ENCODE peak calls at places on chromosomes 5 and 9, in four cellular contexts. One of them, this sample, is unnamed.

GRCh38 chr9:121082075-121082474 is 7.3 kb downstream of the CNTRL start:
- DNase-seq in AG04450: no peak
- DNase-seq in GM23338: no peak
- DNase-seq in foreskin fibroblast: no peak
- DNase-seq in this sample: no peak

GRCh38 chr9:135301271-135302263 is 178.0 kb upstream of the PPP1R26 start:
- DNase-seq in AG04450: no peak
- DNase-seq in GM23338: no peak
- DNase-seq in foreskin fibroblast: no peak
- DNase-seq in this sample: peak

GRCh38 chr5:88925692-88926490 is 42.9 kb upstream of the MEF2C start:
- DNase-seq in AG04450: peak
- DNase-seq in GM23338: no peak
- DNase-seq in foreskin fibroblast: peak
- DNase-seq in this sample: no peak

GRCh38 chr5:177601577-177602457 is 1.9 kb downstream of the B4GALT7 start:
- DNase-seq in AG04450: no peak
- DNase-seq in GM23338: no peak
- DNase-seq in foreskin fibroblast: no peak
- DNase-seq in this sample: peak

GRCh38 chr5:134902071-134902801 is 2.7 kb upstream of the PCBD2 start:
- DNase-seq in AG04450: no peak
- DNase-seq in GM23338: no peak
- DNase-seq in foreskin fibroblast: peak
- DNase-seq in this sample: no peak

GRCh38 chr9:5587024-5587423 is 41.9 kb upstream of the RIC1 start:
- DNase-seq in AG04450: peak
- DNase-seq in GM23338: no peak
- DNase-seq in foreskin fibroblast: peak
- DNase-seq in this sample: peak

GRCh38 chr9:128143409-128144238 is 5.6 kb upstream of the LCN2 start:
- DNase-seq in AG04450: no peak
- DNase-seq in GM23338: no peak
- DNase-seq in foreskin fibroblast: no peak
- DNase-seq in this sample: peak

GRCh38 chr9:130933114-130934046 is 5.7 kb downstream of the FIBCD1 start:
- DNase-seq in AG04450: no peak
- DNase-seq in GM23338: peak
- DNase-seq in foreskin fibroblast: peak
- DNase-seq in this sample: peak

GRCh38 chr9:38390442-38390841 is 2.1 kb upstream of the ALDH1B1 start:
- DNase-seq in AG04450: no peak
- DNase-seq in GM23338: no peak
- DNase-seq in foreskin fibroblast: no peak
- DNase-seq in this sample: no peak

GRCh38 chr9:117415584-117415937 is 704 bp upstream of the ASTN2 start:
- DNase-seq in AG04450: no peak
- DNase-seq in GM23338: peak
- DNase-seq in foreskin fibroblast: peak
- DNase-seq in this sample: peak

GRCh38 chr5:173302546-173303155 is 25.6 kb downstream of the STC2 start:
- DNase-seq in AG04450: no peak
- DNase-seq in GM23338: peak
- DNase-seq in foreskin fibroblast: peak
- DNase-seq in this sample: peak

DNA sequence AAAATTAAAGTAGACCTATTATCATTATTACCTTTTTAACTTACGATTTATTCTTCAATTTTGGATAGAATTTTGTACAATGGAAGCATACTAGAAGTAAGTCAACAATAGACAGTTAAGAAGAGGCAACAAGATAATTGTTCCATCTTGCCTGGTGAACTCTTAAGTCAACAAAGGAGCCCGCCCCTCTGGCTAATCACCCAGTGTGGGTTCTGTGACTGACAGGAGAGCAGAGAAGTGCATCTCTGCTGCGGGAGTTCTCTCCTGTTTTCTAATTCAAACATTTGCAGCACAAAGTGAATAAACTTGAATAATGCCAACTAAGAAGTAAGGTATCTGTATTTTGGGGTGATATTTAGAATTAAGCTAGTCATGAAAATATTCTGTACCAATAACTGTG is 6.7 kb upstream of the ISL1 start:
- DNase-seq in AG04450: no peak
- DNase-seq in GM23338: no peak
- DNase-seq in foreskin fibroblast: no peak
- DNase-seq in this sample: no peak
- TF ChIP-seq CTCF in AG04450: no peak
- TF ChIP-seq CTCF in GM23338: no peak
- TF ChIP-seq CTCF in foreskin fibroblast: no peak
- TF ChIP-seq CTCF in this sample: no peak

GRCh38 chr9:132670359-132670815 is at the start of gene GTF3C4:
- DNase-seq in AG04450: peak
- DNase-seq in GM23338: peak
- DNase-seq in foreskin fibroblast: peak
- DNase-seq in this sample: peak

GRCh38 chr9:132670816-132671371 is 630 bp downstream of the GTF3C4 start:
- DNase-seq in AG04450: no peak
- DNase-seq in GM23338: peak
- DNase-seq in foreskin fibroblast: peak
- DNase-seq in this sample: peak

GRCh38 chr9:132671620-132672412 is 1.6 kb downstream of the GTF3C4 start:
- DNase-seq in AG04450: no peak
- DNase-seq in GM23338: no peak
- DNase-seq in foreskin fibroblast: peak
- DNase-seq in this sample: no peak

GRCh38 chr9:132669329-132669635 is 501 bp downstream of the DDX31 start:
- DNase-seq in AG04450: no peak
- DNase-seq in GM23338: no peak
- DNase-seq in foreskin fibroblast: no peak
- DNase-seq in this sample: no peak

GRCh38 chr9:132669636-132670358 is at the start of gene DDX31:
- DNase-seq in AG04450: peak
- DNase-seq in GM23338: peak
- DNase-seq in foreskin fibroblast: peak
- DNase-seq in this sample: peak
- TF ChIP-seq CTCF in AG04450: no peak
- TF ChIP-seq CTCF in GM23338: peak
- TF ChIP-seq CTCF in foreskin fibroblast: no peak
- TF ChIP-seq CTCF in this sample: no peak

GRCh38 chr5:1066676-1067075 is 45.2 kb downstream of the SLC12A7 start:
- DNase-seq in AG04450: no peak
- DNase-seq in GM23338: no peak
- DNase-seq in foreskin fibroblast: no peak
- DNase-seq in this sample: peak
- TF ChIP-seq CTCF in AG04450: no peak
- TF ChIP-seq CTCF in GM23338: no peak
- TF ChIP-seq CTCF in foreskin fibroblast: no peak
- TF ChIP-seq CTCF in this sample: no peak

DNA sequence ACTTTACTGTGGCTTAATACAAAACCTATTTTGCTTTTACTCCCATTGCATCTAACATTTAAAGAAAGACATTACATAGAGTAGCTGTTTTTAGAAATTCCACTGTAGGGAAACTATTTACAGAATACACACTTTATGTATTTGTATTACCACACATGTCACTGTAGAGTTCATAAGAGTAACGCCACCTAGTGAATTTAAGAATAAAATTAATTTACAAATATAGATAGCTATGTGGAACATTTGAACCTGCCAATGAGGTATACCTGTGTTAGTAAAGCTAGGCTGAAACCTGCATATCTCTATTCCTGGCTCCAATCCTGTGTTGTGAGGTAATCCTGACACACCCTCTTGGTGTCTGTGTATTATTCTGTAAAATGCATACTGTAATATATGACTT is 234.4 kb downstream of the MAST4 start:
- DNase-seq in AG04450: no peak
- DNase-seq in GM23338: no peak
- DNase-seq in foreskin fibroblast: no peak
- DNase-seq in this sample: no peak
- TF ChIP-seq CTCF in AG04450: no peak
- TF ChIP-seq CTCF in GM23338: no peak
- TF ChIP-seq CTCF in foreskin fibroblast: no peak
- TF ChIP-seq CTCF in this sample: peak

GRCh38 chr5:157558089-157558595 is 17.4 kb downstream of the ADAM19 start:
- DNase-seq in AG04450: no peak
- DNase-seq in GM23338: no peak
- DNase-seq in foreskin fibroblast: peak
- DNase-seq in this sample: peak
- TF ChIP-seq CTCF in AG04450: no peak
- TF ChIP-seq CTCF in GM23338: no peak
- TF ChIP-seq CTCF in foreskin fibroblast: no peak
- TF ChIP-seq CTCF in this sample: no peak

DNA sequence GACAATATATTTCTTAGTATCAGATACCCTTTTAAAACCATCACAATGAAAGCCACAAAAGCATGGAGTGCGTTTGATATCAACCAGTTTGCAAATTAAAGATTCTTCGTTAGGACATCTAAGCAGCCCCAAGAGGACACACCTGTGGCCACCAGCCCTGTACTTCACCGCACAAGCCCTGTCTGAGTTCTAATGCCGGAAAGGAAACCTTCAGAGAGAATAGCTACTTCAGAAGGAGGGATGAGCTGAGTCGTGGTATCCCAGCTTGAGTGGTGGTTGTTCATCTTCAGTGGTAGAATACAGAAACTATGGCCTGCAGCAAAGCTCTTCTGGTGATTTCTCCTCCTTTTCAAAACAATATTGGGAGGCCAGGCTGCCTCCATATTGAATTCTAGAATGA is 319.6 kb downstream of the FBXL7 start:
- DNase-seq in AG04450: no peak
- DNase-seq in GM23338: no peak
- DNase-seq in foreskin fibroblast: no peak
- DNase-seq in this sample: no peak
- TF ChIP-seq CTCF in AG04450: no peak
- TF ChIP-seq CTCF in GM23338: no peak
- TF ChIP-seq CTCF in foreskin fibroblast: no peak
- TF ChIP-seq CTCF in this sample: no peak

GRCh38 chr5:59709346-59709821 is 184.1 kb downstream of the PDE4D start:
- DNase-seq in AG04450: no peak
- DNase-seq in GM23338: peak
- DNase-seq in foreskin fibroblast: peak
- DNase-seq in this sample: no peak
- TF ChIP-seq CTCF in AG04450: no peak
- TF ChIP-seq CTCF in GM23338: no peak
- TF ChIP-seq CTCF in foreskin fibroblast: no peak
- TF ChIP-seq CTCF in this sample: no peak

DNA sequence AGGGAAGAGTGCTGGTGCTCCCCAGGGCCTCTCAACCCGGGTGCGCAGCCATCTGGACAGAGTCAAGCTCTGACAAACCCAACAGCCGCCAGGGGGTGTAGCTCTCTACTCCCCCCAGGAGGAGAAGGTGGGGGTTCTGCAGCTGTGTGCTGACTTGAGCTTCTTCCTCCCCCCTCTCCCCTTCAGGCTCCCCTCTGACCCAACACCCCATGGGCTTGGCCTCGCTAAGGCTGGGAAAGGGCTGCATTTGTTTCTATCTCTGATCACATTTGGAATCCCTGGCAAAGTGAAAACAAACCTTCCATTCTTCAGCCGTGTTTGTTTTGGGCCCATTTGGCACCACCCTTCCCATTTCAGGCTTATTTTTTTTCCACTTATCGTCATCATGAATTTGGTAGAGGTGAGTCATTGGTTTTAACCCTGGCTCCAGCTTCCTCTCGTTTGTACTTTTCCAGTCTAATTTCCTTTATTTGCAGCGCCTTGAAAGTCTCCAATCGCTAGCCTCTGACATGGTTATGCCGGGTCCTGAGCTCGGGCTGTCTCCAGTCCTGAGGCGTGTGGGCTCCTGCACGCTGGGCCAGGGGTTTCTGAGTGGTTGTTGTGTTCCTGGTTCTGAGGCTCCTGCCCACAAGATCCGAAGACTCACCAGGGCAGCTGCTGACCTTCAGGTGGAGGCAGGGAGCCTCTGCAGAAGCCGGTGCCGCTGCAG is 36.1 kb downstream of the DAP start:
- DNase-seq in AG04450: peak
- DNase-seq in GM23338: peak
- DNase-seq in foreskin fibroblast: peak
- DNase-seq in this sample: peak
- TF ChIP-seq CTCF in AG04450: peak
- TF ChIP-seq CTCF in GM23338: peak
- TF ChIP-seq CTCF in foreskin fibroblast: no peak
- TF ChIP-seq CTCF in this sample: peak

GRCh38 chr5:97534166-97534565 is 351.1 kb upstream of the RIOK2 start:
- DNase-seq in AG04450: peak
- DNase-seq in GM23338: peak
- DNase-seq in foreskin fibroblast: peak
- DNase-seq in this sample: peak
- TF ChIP-seq CTCF in AG04450: peak
- TF ChIP-seq CTCF in GM23338: peak
- TF ChIP-seq CTCF in foreskin fibroblast: peak
- TF ChIP-seq CTCF in this sample: peak